ENCODE peak calls at places on chromosomes 4 and X, in six cellular contexts. One of them, this sample, is unnamed.

GRCh38 chrX:64698317-64698716 is 277.9 kb downstream of the ZC4H2 start:
- DNase-seq in mammary epithelial cell: no peak
- DNase-seq in Karpas-422: no peak
- DNase-seq in IMR-90: no peak
- DNase-seq in fibroblast of lung: no peak
- DNase-seq in endothelial cell of umbilical vein: no peak
- DNase-seq in this sample: no peak

GRCh38 chr4:190014771-190015537 is 12.1 kb downstream of the FRG2 start:
- DNase-seq in Karpas-422: no peak
- DNase-seq in fibroblast of lung: no peak
- DNase-seq in endothelial cell of umbilical vein: no peak
- DNase-seq in mammary epithelial cell: no peak
- DNase-seq in IMR-90: no peak
- DNase-seq in this sample: no peak

GRCh38 chr4:62683799-62684566 is 1483.9 kb downstream of the ADGRL3 start:
- DNase-seq in mammary epithelial cell: no peak
- DNase-seq in IMR-90: no peak
- DNase-seq in fibroblast of lung: no peak
- DNase-seq in Karpas-422: no peak
- DNase-seq in endothelial cell of umbilical vein: no peak
- DNase-seq in this sample: no peak

GRCh38 chr4:84966382-84967291 is at the start of gene WDFY3:
- DNase-seq in Karpas-422: no peak
- DNase-seq in IMR-90: peak; percentile 89
- DNase-seq in fibroblast of lung: peak; percentile 92
- DNase-seq in endothelial cell of umbilical vein: peak; percentile 85
- DNase-seq in mammary epithelial cell: peak; percentile 89
- DNase-seq in this sample: peak; percentile 80

GRCh38 chr4:11483076-11483475 is 54.4 kb upstream of the HS3ST1 start:
- DNase-seq in IMR-90: no peak
- DNase-seq in fibroblast of lung: no peak
- DNase-seq in Karpas-422: no peak
- DNase-seq in endothelial cell of umbilical vein: peak; percentile 15
- DNase-seq in mammary epithelial cell: no peak
- DNase-seq in this sample: peak; percentile 70

GRCh38 chrX:109812236-109812635 is 79.2 kb upstream of the ACSL4 start:
- DNase-seq in mammary epithelial cell: no peak
- DNase-seq in fibroblast of lung: no peak
- DNase-seq in IMR-90: no peak
- DNase-seq in Karpas-422: no peak
- DNase-seq in endothelial cell of umbilical vein: no peak
- DNase-seq in this sample: no peak

GRCh38 chr4:166662266-166662843 is 571.9 kb downstream of the SPOCK3 start:
- DNase-seq in mammary epithelial cell: peak; percentile 67
- DNase-seq in Karpas-422: no peak
- DNase-seq in endothelial cell of umbilical vein: no peak
- DNase-seq in fibroblast of lung: no peak
- DNase-seq in IMR-90: no peak
- DNase-seq in this sample: no peak

GRCh38 chrX:55867254-55867653 is 149.7 kb downstream of the RRAGB start:
- DNase-seq in Karpas-422: no peak
- DNase-seq in mammary epithelial cell: peak; percentile 58
- DNase-seq in IMR-90: peak; percentile 2
- DNase-seq in fibroblast of lung: peak; percentile 0
- DNase-seq in endothelial cell of umbilical vein: no peak
- DNase-seq in this sample: peak; percentile 1

GRCh38 chr4:139711461-139711860 is 45.8 kb downstream of the MGST2 start:
- DNase-seq in fibroblast of lung: no peak
- DNase-seq in IMR-90: peak; percentile 54
- DNase-seq in endothelial cell of umbilical vein: peak; percentile 65
- DNase-seq in mammary epithelial cell: no peak
- DNase-seq in Karpas-422: no peak
- DNase-seq in this sample: peak; percentile 82

GRCh38 chr4:67198757-67199156 is 346.5 kb downstream of the CENPC start:
- DNase-seq in Karpas-422: peak; percentile 75
- DNase-seq in IMR-90: no peak
- DNase-seq in mammary epithelial cell: peak; percentile 42
- DNase-seq in fibroblast of lung: no peak
- DNase-seq in endothelial cell of umbilical vein: peak; percentile 14
- DNase-seq in this sample: peak; percentile 47

GRCh38 chr4:169270810-169271691 is at the start of gene SH3RF1:
- DNase-seq in Karpas-422: peak; percentile 46
- DNase-seq in endothelial cell of umbilical vein: peak; percentile 88
- DNase-seq in fibroblast of lung: peak; percentile 85
- DNase-seq in mammary epithelial cell: peak; percentile 90
- DNase-seq in IMR-90: peak; percentile 82
- DNase-seq in this sample: peak; percentile 74

GRCh38 chr4:185924458-185924857 is 112.5 kb upstream of the SORBS2 start:
- DNase-seq in IMR-90: no peak
- DNase-seq in fibroblast of lung: no peak
- DNase-seq in mammary epithelial cell: no peak
- DNase-seq in endothelial cell of umbilical vein: no peak
- DNase-seq in Karpas-422: no peak
- DNase-seq in this sample: no peak

GRCh38 chrX:129262912-129263311 is 260.4 kb downstream of the SMARCA1 start:
- DNase-seq in IMR-90: no peak
- DNase-seq in endothelial cell of umbilical vein: no peak
- DNase-seq in Karpas-422: no peak
- DNase-seq in fibroblast of lung: no peak
- DNase-seq in mammary epithelial cell: no peak
- DNase-seq in this sample: no peak

GRCh38 chr4:140154572-140154891 is 548 bp upstream of the MAML3 start:
- DNase-seq in IMR-90: no peak
- DNase-seq in Karpas-422: peak; percentile 79
- DNase-seq in endothelial cell of umbilical vein: no peak
- DNase-seq in mammary epithelial cell: no peak
- DNase-seq in fibroblast of lung: no peak
- DNase-seq in this sample: no peak

GRCh38 chr4:175253184-175253902 is 335.2 kb downstream of the ADAM29 start:
- DNase-seq in mammary epithelial cell: no peak
- DNase-seq in endothelial cell of umbilical vein: no peak
- DNase-seq in fibroblast of lung: no peak
- DNase-seq in IMR-90: no peak
- DNase-seq in Karpas-422: no peak
- DNase-seq in this sample: no peak

GRCh38 chr4:145351162-145351561 is 130.5 kb upstream of the SMAD1 start:
- DNase-seq in mammary epithelial cell: peak; percentile 17
- DNase-seq in Karpas-422: no peak
- DNase-seq in IMR-90: no peak
- DNase-seq in fibroblast of lung: no peak
- DNase-seq in endothelial cell of umbilical vein: no peak
- DNase-seq in this sample: no peak

GRCh38 chrX:4263005-4263404 is 549.6 kb upstream of the PRKX start:
- DNase-seq in endothelial cell of umbilical vein: no peak
- DNase-seq in IMR-90: no peak
- DNase-seq in mammary epithelial cell: no peak
- DNase-seq in fibroblast of lung: no peak
- DNase-seq in Karpas-422: peak; percentile 65
- DNase-seq in this sample: no peak

GRCh38 chr4:82428969-82429727 is 1.1 kb downstream of the HNRNPDL start:
- DNase-seq in fibroblast of lung: peak; percentile 90
- DNase-seq in mammary epithelial cell: peak; percentile 91
- DNase-seq in endothelial cell of umbilical vein: peak; percentile 95
- DNase-seq in IMR-90: peak; percentile 85
- DNase-seq in Karpas-422: peak; percentile 93
- DNase-seq in this sample: peak; percentile 60
- H3K4me2 ChIP-seq in fibroblast of lung: peak overlapping the region; percentile 48
- H3K4me2 ChIP-seq in mammary epithelial cell: peak overlapping the region; percentile 81
- H3K4me2 ChIP-seq in endothelial cell of umbilical vein: peak overlapping the region; percentile 85
- H3K4me2 ChIP-seq in IMR-90: peak overlapping the region; percentile 72
- H3K4me2 ChIP-seq in Karpas-422: peak overlapping the region; percentile 92
- H3K4me2 ChIP-seq in this sample: peak overlapping the region; percentile 95

GRCh38 chrX:39808471-39808917 is 289.3 kb downstream of the BCOR start:
- DNase-seq in IMR-90: peak; percentile 80
- DNase-seq in Karpas-422: no peak
- DNase-seq in endothelial cell of umbilical vein: peak; percentile 74
- DNase-seq in fibroblast of lung: peak; percentile 68
- DNase-seq in mammary epithelial cell: peak; percentile 11
- DNase-seq in this sample: peak; percentile 82
- H3K27ac ChIP-seq in IMR-90: peak overlapping the region; percentile 70
- H3K27ac ChIP-seq in Karpas-422: no peak overlapping the region
- H3K27ac ChIP-seq in endothelial cell of umbilical vein: peak overlapping the region; percentile 92
- H3K27ac ChIP-seq in fibroblast of lung: peak overlapping the region; percentile 82
- H3K27ac ChIP-seq in mammary epithelial cell: no peak overlapping the region
- H3K27ac ChIP-seq in this sample: peak overlapping the region; percentile 75

GRCh38 chr4:71296945-71297344 is 41.9 kb upstream of the SLC4A4 start:
- DNase-seq in fibroblast of lung: no peak
- DNase-seq in mammary epithelial cell: peak; percentile 47
- DNase-seq in Karpas-422: no peak
- DNase-seq in endothelial cell of umbilical vein: no peak
- DNase-seq in IMR-90: no peak
- DNase-seq in this sample: peak; percentile 45
- H3K4me2 ChIP-seq in fibroblast of lung: no peak overlapping the region
- H3K4me2 ChIP-seq in mammary epithelial cell: no peak overlapping the region
- H3K4me2 ChIP-seq in Karpas-422: no peak overlapping the region
- H3K4me2 ChIP-seq in endothelial cell of umbilical vein: no peak overlapping the region
- H3K4me2 ChIP-seq in IMR-90: no peak overlapping the region
- H3K4me2 ChIP-seq in this sample: no peak overlapping the region

GRCh38 chr4:8395504-8395903 is 45.0 kb downstream of the ACOX3 start:
- DNase-seq in mammary epithelial cell: no peak
- DNase-seq in endothelial cell of umbilical vein: no peak
- DNase-seq in fibroblast of lung: no peak
- DNase-seq in IMR-90: no peak
- DNase-seq in Karpas-422: no peak
- DNase-seq in this sample: no peak

GRCh38 chr4:8394125-8394524 is 46.4 kb downstream of the ACOX3 start:
- DNase-seq in mammary epithelial cell: no peak
- DNase-seq in Karpas-422: no peak
- DNase-seq in fibroblast of lung: peak; percentile 82
- DNase-seq in IMR-90: peak; percentile 31
- DNase-seq in endothelial cell of umbilical vein: no peak
- DNase-seq in this sample: peak; percentile 68

GRCh38 chr4:8393593-8394038 is 46.9 kb downstream of the ACOX3 start:
- DNase-seq in IMR-90: peak; percentile 97
- DNase-seq in fibroblast of lung: peak; percentile 96
- DNase-seq in mammary epithelial cell: peak; percentile 84
- DNase-seq in endothelial cell of umbilical vein: peak; percentile 98
- DNase-seq in Karpas-422: no peak
- DNase-seq in this sample: peak; percentile 99

GRCh38 chr4:8396762-8397406 is 43.6 kb downstream of the ACOX3 start:
- DNase-seq in IMR-90: no peak
- DNase-seq in fibroblast of lung: no peak
- DNase-seq in Karpas-422: no peak
- DNase-seq in endothelial cell of umbilical vein: no peak
- DNase-seq in mammary epithelial cell: no peak
- DNase-seq in this sample: no peak

GRCh38 chr4:8394806-8395205 is 45.7 kb downstream of the ACOX3 start:
- DNase-seq in endothelial cell of umbilical vein: no peak
- DNase-seq in Karpas-422: no peak
- DNase-seq in fibroblast of lung: no peak
- DNase-seq in IMR-90: no peak
- DNase-seq in mammary epithelial cell: no peak
- DNase-seq in this sample: no peak
- H3K27ac ChIP-seq in endothelial cell of umbilical vein: no peak overlapping the region
- H3K27ac ChIP-seq in Karpas-422: no peak overlapping the region
- H3K27ac ChIP-seq in fibroblast of lung: no peak overlapping the region
- H3K27ac ChIP-seq in IMR-90: no peak overlapping the region
- H3K27ac ChIP-seq in mammary epithelial cell: no peak overlapping the region
- H3K27ac ChIP-seq in this sample: no peak overlapping the region

DNA sequence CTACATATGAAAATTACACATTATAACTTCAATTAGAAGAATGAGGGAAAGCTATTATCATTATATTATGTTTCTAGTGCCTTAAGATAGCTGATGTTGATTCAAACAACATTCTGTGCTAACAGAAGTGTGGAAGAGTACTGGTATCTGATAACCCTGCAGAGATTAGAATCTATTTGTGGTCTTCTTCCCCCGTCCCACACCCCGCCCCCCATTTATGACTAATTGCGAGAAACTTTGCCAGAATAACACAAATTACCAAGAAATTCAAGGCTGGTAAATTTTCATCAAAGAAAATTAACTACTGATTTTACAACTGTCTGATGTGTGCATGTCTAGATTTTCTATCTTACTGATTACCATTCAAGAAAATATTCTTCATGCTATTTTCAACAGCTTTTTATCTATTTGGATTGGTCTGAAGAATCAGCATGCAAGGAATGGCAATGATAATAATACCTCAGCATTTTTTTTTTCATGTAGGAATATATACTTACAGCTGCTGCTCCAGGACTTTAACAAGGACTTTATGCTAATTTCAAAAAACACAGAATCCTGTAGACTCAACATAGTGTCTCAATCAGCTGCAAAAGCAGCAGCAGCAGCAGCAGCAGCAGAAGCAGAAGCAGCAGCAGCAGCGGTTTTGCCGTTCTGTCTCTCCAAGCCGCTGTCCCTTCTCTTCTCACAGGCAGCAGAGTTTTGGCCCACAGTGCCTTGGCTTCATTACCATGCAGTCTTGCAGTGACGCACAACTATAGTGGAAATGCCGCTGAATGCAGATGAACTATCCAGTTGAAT is 126.7 kb downstream of the FRYL start:
- DNase-seq in fibroblast of lung: peak; percentile 80
- DNase-seq in Karpas-422: no peak
- DNase-seq in IMR-90: peak; percentile 79
- DNase-seq in mammary epithelial cell: no peak
- DNase-seq in endothelial cell of umbilical vein: no peak
- DNase-seq in this sample: peak; percentile 84
- H3K4me2 ChIP-seq in fibroblast of lung: peak overlapping the region; percentile 82
- H3K4me2 ChIP-seq in Karpas-422: no peak overlapping the region
- H3K4me2 ChIP-seq in IMR-90: peak overlapping the region; percentile 66
- H3K4me2 ChIP-seq in mammary epithelial cell: no peak overlapping the region
- H3K4me2 ChIP-seq in endothelial cell of umbilical vein: no peak overlapping the region
- H3K4me2 ChIP-seq in this sample: peak overlapping the region; percentile 78

GRCh38 chr4:15667006-15667405 is 11.8 kb upstream of the FBXL5 start:
- DNase-seq in endothelial cell of umbilical vein: no peak
- DNase-seq in Karpas-422: no peak
- DNase-seq in mammary epithelial cell: no peak
- DNase-seq in IMR-90: no peak
- DNase-seq in fibroblast of lung: no peak
- DNase-seq in this sample: no peak

GRCh38 chr4:15659768-15660394 is 4.7 kb upstream of the FBXL5 start:
- DNase-seq in mammary epithelial cell: peak; percentile 68
- DNase-seq in endothelial cell of umbilical vein: peak; percentile 24
- DNase-seq in IMR-90: peak; percentile 56
- DNase-seq in fibroblast of lung: peak; percentile 69
- DNase-seq in Karpas-422: peak; percentile 36
- DNase-seq in this sample: peak; percentile 23

GRCh38 chr4:15668566-15669435 is 12.8 kb upstream of the FAM200B start:
- DNase-seq in endothelial cell of umbilical vein: peak; percentile 36
- DNase-seq in mammary epithelial cell: no peak
- DNase-seq in Karpas-422: no peak
- DNase-seq in fibroblast of lung: no peak
- DNase-seq in IMR-90: no peak
- DNase-seq in this sample: no peak

GRCh38 chr4:15670576-15670975 is 11.1 kb upstream of the FAM200B start:
- DNase-seq in Karpas-422: no peak
- DNase-seq in mammary epithelial cell: no peak
- DNase-seq in IMR-90: no peak
- DNase-seq in endothelial cell of umbilical vein: no peak
- DNase-seq in fibroblast of lung: no peak
- DNase-seq in this sample: no peak

GRCh38 chr4:15665738-15666365 is 10.7 kb upstream of the FBXL5 start:
- DNase-seq in Karpas-422: no peak
- DNase-seq in endothelial cell of umbilical vein: peak; percentile 60
- DNase-seq in IMR-90: peak; percentile 58
- DNase-seq in fibroblast of lung: no peak
- DNase-seq in mammary epithelial cell: peak; percentile 95
- DNase-seq in this sample: peak; percentile 45
- H3K27ac ChIP-seq in Karpas-422: no peak overlapping the region
- H3K27ac ChIP-seq in endothelial cell of umbilical vein: peak overlapping the region; percentile 77
- H3K27ac ChIP-seq in IMR-90: no peak overlapping the region
- H3K27ac ChIP-seq in fibroblast of lung: peak overlapping the region; percentile 15
- H3K27ac ChIP-seq in mammary epithelial cell: peak overlapping the region; percentile 45
- H3K27ac ChIP-seq in this sample: no peak overlapping the region

This sample was measured in astrocyte.